ENCODE peak calls at places on chromosome 13, in nine cellular contexts. One of them, this sample, is unnamed.

GRCh38 chr13:59157181-59157580 is 1006.5 kb downstream of the DIAPH3 start:
- DNase-seq in HTR-8/SVneo: no peak
- DNase-seq in fibroblast of lung: peak
- DNase-seq in choroid plexus epithelial cell: no peak
- DNase-seq in left ventricle myocardium inferior: no peak
- DNase-seq in neural crest cell: no peak
- DNase-seq in NCI-H1092: no peak
- DNase-seq in GDM1: no peak
- DNase-seq in EH: no peak
- DNase-seq in this sample: no peak

GRCh38 chr13:75749407-75749806 is 113.3 kb downstream of the LMO7 start:
- DNase-seq in neural crest cell: no peak
- DNase-seq in EH: peak
- DNase-seq in choroid plexus epithelial cell: no peak
- DNase-seq in fibroblast of lung: peak
- DNase-seq in left ventricle myocardium inferior: no peak
- DNase-seq in NCI-H1092: peak
- DNase-seq in HTR-8/SVneo: no peak
- DNase-seq in GDM1: no peak
- DNase-seq in this sample: no peak

GRCh38 chr13:58004761-58005160 is 373.2 kb downstream of the PCDH17 start:
- DNase-seq in choroid plexus epithelial cell: no peak
- DNase-seq in fibroblast of lung: no peak
- DNase-seq in GDM1: no peak
- DNase-seq in HTR-8/SVneo: no peak
- DNase-seq in neural crest cell: no peak
- DNase-seq in EH: no peak
- DNase-seq in NCI-H1092: peak
- DNase-seq in left ventricle myocardium inferior: no peak
- DNase-seq in this sample: no peak

GRCh38 chr13:77563110-77563509 is 27.6 kb downstream of the SCEL start:
- DNase-seq in left ventricle myocardium inferior: no peak
- DNase-seq in EH: peak
- DNase-seq in neural crest cell: no peak
- DNase-seq in NCI-H1092: no peak
- DNase-seq in fibroblast of lung: peak
- DNase-seq in choroid plexus epithelial cell: peak
- DNase-seq in HTR-8/SVneo: no peak
- DNase-seq in GDM1: no peak
- DNase-seq in this sample: no peak

GRCh38 chr13:30134578-30134977 is 172.8 kb downstream of the KATNAL1 start:
- DNase-seq in choroid plexus epithelial cell: no peak
- DNase-seq in left ventricle myocardium inferior: no peak
- DNase-seq in GDM1: no peak
- DNase-seq in fibroblast of lung: peak
- DNase-seq in neural crest cell: no peak
- DNase-seq in HTR-8/SVneo: no peak
- DNase-seq in EH: no peak
- DNase-seq in NCI-H1092: no peak
- DNase-seq in this sample: no peak

GRCh38 chr13:33918199-33918932 is 100.4 kb downstream of the RFC3 start:
- DNase-seq in neural crest cell: no peak
- DNase-seq in NCI-H1092: no peak
- DNase-seq in left ventricle myocardium inferior: no peak
- DNase-seq in choroid plexus epithelial cell: peak
- DNase-seq in HTR-8/SVneo: peak
- DNase-seq in fibroblast of lung: peak
- DNase-seq in EH: peak
- DNase-seq in GDM1: no peak
- DNase-seq in this sample: no peak

GRCh38 chr13:39451301-39451700 is 151.7 kb downstream of the LHFPL6 start:
- DNase-seq in EH: peak
- DNase-seq in neural crest cell: no peak
- DNase-seq in left ventricle myocardium inferior: no peak
- DNase-seq in choroid plexus epithelial cell: peak
- DNase-seq in fibroblast of lung: peak
- DNase-seq in NCI-H1092: no peak
- DNase-seq in GDM1: no peak
- DNase-seq in HTR-8/SVneo: no peak
- DNase-seq in this sample: no peak

GRCh38 chr13:70183041-70183440 is 74.8 kb upstream of the KLHL1 start:
- DNase-seq in HTR-8/SVneo: no peak
- DNase-seq in choroid plexus epithelial cell: peak
- DNase-seq in neural crest cell: no peak
- DNase-seq in EH: no peak
- DNase-seq in left ventricle myocardium inferior: no peak
- DNase-seq in GDM1: no peak
- DNase-seq in fibroblast of lung: peak
- DNase-seq in NCI-H1092: no peak
- DNase-seq in this sample: no peak

GRCh38 chr13:106597190-106597589 is 29.3 kb upstream of the ARGLU1 start:
- DNase-seq in neural crest cell: no peak
- DNase-seq in EH: no peak
- DNase-seq in choroid plexus epithelial cell: no peak
- DNase-seq in left ventricle myocardium inferior: peak
- DNase-seq in GDM1: no peak
- DNase-seq in fibroblast of lung: no peak
- DNase-seq in NCI-H1092: no peak
- DNase-seq in HTR-8/SVneo: no peak
- DNase-seq in this sample: no peak

GRCh38 chr13:40994581-40995230 is 24.4 kb downstream of the ELF1 start:
- DNase-seq in left ventricle myocardium inferior: no peak
- DNase-seq in GDM1: no peak
- DNase-seq in fibroblast of lung: no peak
- DNase-seq in HTR-8/SVneo: no peak
- DNase-seq in EH: no peak
- DNase-seq in choroid plexus epithelial cell: no peak
- DNase-seq in NCI-H1092: no peak
- DNase-seq in neural crest cell: no peak
- DNase-seq in this sample: no peak

GRCh38 chr13:25902946-25903345 is 148.9 kb downstream of the SHISA2 start:
- DNase-seq in NCI-H1092: no peak
- DNase-seq in HTR-8/SVneo: no peak
- DNase-seq in fibroblast of lung: no peak
- DNase-seq in neural crest cell: no peak
- DNase-seq in choroid plexus epithelial cell: peak
- DNase-seq in left ventricle myocardium inferior: no peak
- DNase-seq in EH: no peak
- DNase-seq in GDM1: no peak
- DNase-seq in this sample: no peak

GRCh38 chr13:78701383-78701782 is 42.4 kb upstream of the OBI1 start:
- DNase-seq in fibroblast of lung: peak
- DNase-seq in EH: no peak
- DNase-seq in GDM1: no peak
- DNase-seq in left ventricle myocardium inferior: no peak
- DNase-seq in neural crest cell: no peak
- DNase-seq in HTR-8/SVneo: no peak
- DNase-seq in NCI-H1092: no peak
- DNase-seq in choroid plexus epithelial cell: peak
- DNase-seq in this sample: no peak

GRCh38 chr13:113802090-113802531 is 43.1 kb downstream of the TMEM255B start:
- DNase-seq in GDM1: no peak
- DNase-seq in EH: peak
- DNase-seq in fibroblast of lung: peak
- DNase-seq in choroid plexus epithelial cell: peak
- DNase-seq in NCI-H1092: no peak
- DNase-seq in neural crest cell: peak
- DNase-seq in left ventricle myocardium inferior: peak
- DNase-seq in HTR-8/SVneo: peak
- DNase-seq in this sample: no peak

GRCh38 chr13:45328661-45329105 is 12.3 kb downstream of the TPT1 start:
- DNase-seq in left ventricle myocardium inferior: no peak
- DNase-seq in HTR-8/SVneo: no peak
- DNase-seq in EH: peak
- DNase-seq in choroid plexus epithelial cell: peak
- DNase-seq in fibroblast of lung: peak
- DNase-seq in neural crest cell: no peak
- DNase-seq in NCI-H1092: no peak
- DNase-seq in GDM1: no peak
- DNase-seq in this sample: no peak

GRCh38 chr13:23674795-23675640 is 104.8 kb downstream of the TNFRSF19 start:
- DNase-seq in GDM1: no peak
- DNase-seq in EH: peak
- DNase-seq in left ventricle myocardium inferior: no peak
- DNase-seq in HTR-8/SVneo: no peak
- DNase-seq in fibroblast of lung: peak
- DNase-seq in choroid plexus epithelial cell: peak
- DNase-seq in NCI-H1092: no peak
- DNase-seq in neural crest cell: no peak
- DNase-seq in this sample: no peak

GRCh38 chr13:71499235-71499634 is 367.8 kb downstream of the DACH1 start:
- DNase-seq in left ventricle myocardium inferior: no peak
- DNase-seq in NCI-H1092: no peak
- DNase-seq in GDM1: no peak
- DNase-seq in neural crest cell: no peak
- DNase-seq in choroid plexus epithelial cell: no peak
- DNase-seq in fibroblast of lung: no peak
- DNase-seq in EH: no peak
- DNase-seq in HTR-8/SVneo: no peak
- DNase-seq in this sample: no peak

GRCh38 chr13:32553720-32554119 is 15.1 kb upstream of the N4BP2L2 start:
- DNase-seq in fibroblast of lung: no peak
- DNase-seq in HTR-8/SVneo: no peak
- DNase-seq in NCI-H1092: no peak
- DNase-seq in neural crest cell: no peak
- DNase-seq in left ventricle myocardium inferior: no peak
- DNase-seq in choroid plexus epithelial cell: no peak
- DNase-seq in EH: no peak
- DNase-seq in GDM1: no peak
- DNase-seq in this sample: no peak

GRCh38 chr13:109700176-109700575 is 86.2 kb downstream of the IRS2 start:
- DNase-seq in GDM1: peak
- DNase-seq in NCI-H1092: peak
- DNase-seq in neural crest cell: no peak
- DNase-seq in choroid plexus epithelial cell: peak
- DNase-seq in left ventricle myocardium inferior: peak
- DNase-seq in EH: peak
- DNase-seq in HTR-8/SVneo: peak
- DNase-seq in fibroblast of lung: peak
- DNase-seq in this sample: no peak

GRCh38 chr13:23695711-23696512 is 125.7 kb downstream of the TNFRSF19 start:
- DNase-seq in choroid plexus epithelial cell: no peak
- DNase-seq in left ventricle myocardium inferior: peak
- DNase-seq in GDM1: no peak
- DNase-seq in HTR-8/SVneo: no peak
- DNase-seq in neural crest cell: no peak
- DNase-seq in EH: no peak
- DNase-seq in NCI-H1092: no peak
- DNase-seq in fibroblast of lung: no peak
- DNase-seq in this sample: peak

This sample was measured in activated gamma-delta T cell treated with Interleukin-2 at 50 U/mL for 16 hours.